ENCODE peak calls at places on chromosomes 4 and X, in ten cellular contexts. X is Karpas-422, A is endodermal cell, L is GM12878, K is HepG2, P is HCT116, R is PC-3, Q is K562, F is adipocyte, D is keratinocyte. S is an unnamed sample.

GRCh38 chrX:148043456-148043855 is 62.3 kb downstream of the FMR1NB start:
- DNase-seq in X (no peak), A (no peak), L (no peak), K (no peak), P (no peak), R (peak), Q (no peak), F (no peak), D (no peak), S (peak)

GRCh38 chr4:100657187-100657586 is 139.4 kb upstream of the EMCN start:
- DNase-seq in X (no peak), A (no peak), L (no peak), K (no peak), P (no peak), R (no peak), Q (no peak), F (peak), D (no peak), S (peak)

GRCh38 chrX:153669174-153669890 is 4.3 kb downstream of the PNCK start:
- DNase-seq in X (peak), A (peak), L (no peak), K (no peak), P (no peak), R (peak), Q (peak), F (peak), D (no peak), S (no peak)

GRCh38 chr4:168654206-168655174 is 157.6 kb downstream of the PALLD start:
- DNase-seq in X (no peak), A (peak), L (no peak), K (no peak), P (no peak), R (peak), Q (no peak), F (no peak), D (no peak), S (no peak)

GRCh38 chr4:6200922-6201362 is 593 bp upstream of the JAKMIP1 start:
- DNase-seq in X (no peak), A (no peak), L (no peak), K (peak), P (no peak), R (peak), Q (no peak), F (no peak), D (no peak), S (no peak)

GRCh38 chrX:72358313-72358712 is 52.6 kb upstream of the CITED1 start:
- DNase-seq in X (no peak), A (no peak), L (no peak), K (no peak), P (no peak), R (peak), Q (no peak), F (peak), D (no peak), S (peak)

GRCh38 chrX:48911407-48912182 is at the start of gene SLC35A2:
- DNase-seq in X (peak), A (peak), L (no peak), K (peak), P (peak), R (peak), Q (peak), F (peak), D (no peak), S (peak)

GRCh38 chrX:120380699-120381098 is 18.8 kb downstream of the ATP1B4 start:
- DNase-seq in X (peak), A (peak), L (no peak), K (peak), P (peak), R (peak), Q (peak), F (peak), D (no peak), S (no peak)

GRCh38 chrX:115650916-115651315 is 89.9 kb downstream of the PLS3 start:
- DNase-seq in X (peak), A (peak), L (peak), K (peak), P (peak), R (peak), Q (peak), F (peak), D (no peak), S (peak)

GRCh38 chr4:47814896-47815295 is 23.0 kb downstream of the CORIN start:
- DNase-seq in X (no peak), A (no peak), L (no peak), K (no peak), P (no peak), R (no peak), Q (no peak), F (peak), D (no peak), S (peak)

GRCh38 chr4:110275871-110276270 is 77.5 kb upstream of the ELOVL6 start:
- DNase-seq in X (no peak), A (no peak), L (no peak), K (no peak), P (no peak), R (peak), Q (no peak), F (peak), D (no peak), S (peak)

GRCh38 chrX:11606408-11606807 is 59.3 kb downstream of the ARHGAP6 start:
- DNase-seq in X (no peak), A (no peak), L (no peak), K (no peak), P (no peak), R (no peak), Q (no peak), F (no peak), D (no peak), S (no peak)

DNA sequence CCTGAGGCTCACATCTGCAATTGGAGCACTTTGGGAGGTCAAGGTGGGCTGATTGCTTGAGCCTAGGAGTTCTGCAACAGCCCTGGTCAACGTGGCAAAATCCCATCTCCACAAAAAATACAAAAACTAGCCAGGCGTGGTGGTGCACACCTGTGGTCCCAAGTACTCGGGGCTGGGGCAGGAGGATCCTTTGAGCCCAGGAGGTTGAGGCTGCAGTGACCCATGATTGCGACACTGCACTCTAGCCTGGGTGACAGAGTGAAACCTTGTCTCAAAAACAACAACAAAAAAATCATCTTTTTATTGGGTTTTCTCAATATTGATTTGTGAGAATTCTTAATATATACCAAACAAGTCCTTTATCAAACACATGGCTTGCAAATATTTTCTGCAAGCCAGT is 64.9 kb downstream of the ANKRD17 start:
- DNase-seq in X (no peak), A (no peak), L (no peak), K (no peak), P (no peak), R (no peak), Q (no peak), F (no peak), D (no peak), S (no peak)
- H3K9ac ChIP-seq in X (no peak), A (no peak), L (no peak), K (no peak), P (no peak), R (no peak), Q (no peak), F (no peak), D (no peak), S (no peak)

GRCh38 chr4:57149833-57150232 is 39.6 kb upstream of the IGFBP7 start:
- DNase-seq in X (no peak), A (no peak), L (no peak), K (peak), P (no peak), R (no peak), Q (no peak), F (no peak), D (no peak), S (peak)

GRCh38 chr4:57147335-57148060 is 37.3 kb upstream of the IGFBP7 start:
- DNase-seq in X (no peak), A (no peak), L (no peak), K (no peak), P (no peak), R (no peak), Q (no peak), F (peak), D (no peak), S (peak)

GRCh38 chr4:57146444-57146843 is 36.3 kb upstream of the IGFBP7 start:
- DNase-seq in X (no peak), A (no peak), L (no peak), K (no peak), P (no peak), R (no peak), Q (no peak), F (no peak), D (no peak), S (no peak)

GRCh38 chr4:57148177-57148576 is 38.0 kb upstream of the IGFBP7 start:
- DNase-seq in X (no peak), A (no peak), L (no peak), K (no peak), P (no peak), R (no peak), Q (no peak), F (no peak), D (no peak), S (no peak)

GRCh38 chr4:57148831-57149230 is 38.6 kb upstream of the IGFBP7 start:
- DNase-seq in X (no peak), A (no peak), L (no peak), K (no peak), P (no peak), R (peak), Q (no peak), F (no peak), D (no peak), S (peak)
- H3K9ac ChIP-seq in X (no peak), A (no peak), L (no peak), K (no peak), P (no peak), R (no peak), Q (no peak), F (no peak), D (no peak), S (no peak)

GRCh38 chr4:139656614-139657486 is 8.8 kb upstream of the MGST2 start:
- DNase-seq in X (peak), A (peak), L (no peak), K (peak), P (peak), R (peak), Q (peak), F (peak), D (no peak), S (peak)
- H3K9ac ChIP-seq in X (peak), A (no peak), L (no peak), K (peak), P (no peak), R (no peak), Q (no peak), F (peak), D (peak), S (no peak)

DNA sequence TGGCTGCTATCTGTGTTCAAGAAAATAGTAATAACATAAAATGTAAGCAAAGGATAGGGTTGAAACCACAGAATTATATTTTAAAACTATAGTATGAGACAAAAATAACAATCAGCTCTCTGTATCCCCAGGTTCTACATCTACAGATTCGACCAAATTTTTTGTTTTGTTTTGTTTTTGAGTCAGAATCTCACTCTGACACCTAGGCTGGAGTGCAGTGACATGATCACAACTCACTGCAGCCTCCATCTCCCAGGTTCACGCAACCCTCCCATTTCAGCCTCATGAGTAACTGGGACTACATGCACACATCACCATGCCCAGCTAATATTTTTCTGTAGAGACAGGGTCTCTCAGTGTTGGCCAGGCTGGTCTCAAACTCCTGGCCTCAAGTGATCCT is 113.2 kb downstream of the MAB21L2 start:
- DNase-seq in X (no peak), A (no peak), L (no peak), K (no peak), P (no peak), R (no peak), Q (no peak), F (no peak), D (no peak), S (no peak)
- H3K9ac ChIP-seq in X (no peak), A (no peak), L (no peak), K (no peak), P (no peak), R (no peak), Q (no peak), F (no peak), D (no peak), S (no peak)

DNA sequence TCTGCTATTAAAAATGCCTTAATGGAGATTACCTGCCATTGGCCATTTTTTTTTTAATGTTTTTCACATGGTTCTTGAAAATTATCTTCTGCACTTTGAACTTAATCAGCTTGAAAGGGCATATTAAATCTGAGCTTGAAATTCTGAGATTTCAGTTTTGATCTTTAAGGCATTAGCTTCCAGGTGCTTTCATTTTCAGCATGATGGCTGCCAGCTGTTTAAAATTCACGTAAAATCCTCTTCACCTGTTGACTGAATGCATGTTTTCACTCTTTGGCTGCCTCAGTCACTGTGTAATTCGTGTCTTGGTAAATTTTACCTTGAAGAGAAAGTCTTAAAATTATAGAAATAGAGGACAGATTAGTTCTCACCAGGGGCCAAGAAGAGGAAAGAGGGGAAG is 39.6 kb downstream of the SMAD1 start:
- DNase-seq in X (no peak), A (no peak), L (no peak), K (no peak), P (no peak), R (no peak), Q (no peak), F (no peak), D (no peak), S (no peak)
- H3K9ac ChIP-seq in X (no peak), A (no peak), L (no peak), K (no peak), P (no peak), R (no peak), Q (no peak), F (no peak), D (no peak), S (no peak)

GRCh38 chrX:10117864-10118377 is 38.9 kb upstream of the CLCN4 start:
- DNase-seq in X (no peak), A (no peak), L (no peak), K (no peak), P (no peak), R (no peak), Q (no peak), F (no peak), D (no peak), S (no peak)
- H3K9ac ChIP-seq in X (no peak), A (no peak), L (no peak), K (no peak), P (no peak), R (no peak), Q (no peak), F (no peak), D (no peak), S (no peak)

S was measured in fibroblast of lung.